ENCODE peak calls at places on chromosome 1, in seven cellular contexts. One of them, this sample, is unnamed.

GRCh38 chr1:150235436-150235851 is 468 bp downstream of the ANP32E start:
- DNase-seq in chondrocyte: no peak
- DNase-seq in nephron progenitor cell: no peak
- DNase-seq in H9: no peak
- DNase-seq in pancreas: no peak
- DNase-seq in HFF-Myc: no peak
- DNase-seq in Panc1: no peak
- DNase-seq in this sample: peak; percentile 37

GRCh38 chr1:26618561-26618960 is 77.3 kb upstream of the ARID1A start:
- DNase-seq in chondrocyte: no peak
- DNase-seq in nephron progenitor cell: no peak
- DNase-seq in Panc1: no peak
- DNase-seq in pancreas: no peak
- DNase-seq in H9: no peak
- DNase-seq in HFF-Myc: no peak
- DNase-seq in this sample: no peak

GRCh38 chr1:151990856-151991198 is 2.8 kb downstream of the S100A10 start:
- DNase-seq in chondrocyte: no peak
- DNase-seq in nephron progenitor cell: no peak
- DNase-seq in H9: no peak
- DNase-seq in Panc1: no peak
- DNase-seq in HFF-Myc: no peak
- DNase-seq in pancreas: no peak
- DNase-seq in this sample: no peak

GRCh38 chr1:94315552-94316116 is 78.2 kb upstream of the ARHGAP29 start:
- DNase-seq in nephron progenitor cell: no peak
- DNase-seq in H9: no peak
- DNase-seq in chondrocyte: no peak
- DNase-seq in Panc1: no peak
- DNase-seq in HFF-Myc: no peak
- DNase-seq in pancreas: no peak
- DNase-seq in this sample: no peak

GRCh38 chr1:119139393-119139792 is 1.1 kb downstream of the WARS2 start:
- DNase-seq in nephron progenitor cell: no peak
- DNase-seq in chondrocyte: no peak
- DNase-seq in Panc1: no peak
- DNase-seq in H9: no peak
- DNase-seq in HFF-Myc: no peak
- DNase-seq in pancreas: no peak
- DNase-seq in this sample: no peak

GRCh38 chr1:107935396-107936064 is 29.4 kb downstream of the VAV3 start:
- DNase-seq in HFF-Myc: no peak
- DNase-seq in Panc1: no peak
- DNase-seq in pancreas: no peak
- DNase-seq in chondrocyte: no peak
- DNase-seq in H9: no peak
- DNase-seq in nephron progenitor cell: no peak
- DNase-seq in this sample: peak; percentile 50

GRCh38 chr1:166865931-166866330 is 10.1 kb downstream of the TADA1 start:
- DNase-seq in H9: no peak
- DNase-seq in HFF-Myc: no peak
- DNase-seq in pancreas: no peak
- DNase-seq in Panc1: no peak
- DNase-seq in chondrocyte: no peak
- DNase-seq in nephron progenitor cell: no peak
- DNase-seq in this sample: no peak

GRCh38 chr1:39230261-39231190 is 26.0 kb downstream of the MACF1 start:
- DNase-seq in pancreas: no peak
- DNase-seq in H9: no peak
- DNase-seq in nephron progenitor cell: no peak
- DNase-seq in HFF-Myc: no peak
- DNase-seq in Panc1: no peak
- DNase-seq in chondrocyte: no peak
- DNase-seq in this sample: peak; percentile 72

GRCh38 chr1:153945795-153946621 is 510 bp downstream of the DENND4B start:
- DNase-seq in nephron progenitor cell: peak; percentile 62
- DNase-seq in Panc1: no peak
- DNase-seq in pancreas: peak; percentile 87
- DNase-seq in HFF-Myc: no peak
- DNase-seq in chondrocyte: peak; percentile 72
- DNase-seq in H9: peak; percentile 53
- DNase-seq in this sample: peak; percentile 92

GRCh38 chr1:246682231-246682895 is 41.8 kb upstream of the SCCPDH start:
- DNase-seq in Panc1: no peak
- DNase-seq in H9: no peak
- DNase-seq in chondrocyte: no peak
- DNase-seq in nephron progenitor cell: no peak
- DNase-seq in HFF-Myc: no peak
- DNase-seq in pancreas: no peak
- DNase-seq in this sample: no peak

GRCh38 chr1:218383051-218383450 is 37.9 kb downstream of the TGFB2 start:
- DNase-seq in nephron progenitor cell: no peak
- DNase-seq in pancreas: no peak
- DNase-seq in H9: no peak
- DNase-seq in HFF-Myc: no peak
- DNase-seq in chondrocyte: no peak
- DNase-seq in Panc1: no peak
- DNase-seq in this sample: no peak

GRCh38 chr1:91791103-91791502 is 94.8 kb downstream of the TGFBR3 start:
- DNase-seq in nephron progenitor cell: no peak
- DNase-seq in H9: no peak
- DNase-seq in pancreas: no peak
- DNase-seq in HFF-Myc: no peak
- DNase-seq in chondrocyte: no peak
- DNase-seq in Panc1: no peak
- DNase-seq in this sample: no peak

GRCh38 chr1:114130846-114131525 is 22.7 kb downstream of the SYT6 start:
- DNase-seq in nephron progenitor cell: no peak
- DNase-seq in chondrocyte: no peak
- DNase-seq in H9: no peak
- DNase-seq in pancreas: no peak
- DNase-seq in Panc1: no peak
- DNase-seq in HFF-Myc: no peak
- DNase-seq in this sample: no peak

GRCh38 chr1:53549287-53549686 is 90.1 kb downstream of the DMRTB1 start:
- DNase-seq in nephron progenitor cell: no peak
- DNase-seq in chondrocyte: no peak
- DNase-seq in H9: no peak
- DNase-seq in pancreas: no peak
- DNase-seq in Panc1: no peak
- DNase-seq in HFF-Myc: no peak
- DNase-seq in this sample: no peak

GRCh38 chr1:53551428-53551995 is 92.3 kb downstream of the DMRTB1 start:
- DNase-seq in HFF-Myc: no peak
- DNase-seq in chondrocyte: peak; percentile 44
- DNase-seq in nephron progenitor cell: peak; percentile 0
- DNase-seq in pancreas: peak; percentile 39
- DNase-seq in H9: no peak
- DNase-seq in Panc1: no peak
- DNase-seq in this sample: peak; percentile 23

GRCh38 chr1:53550201-53550741 is 91.1 kb downstream of the DMRTB1 start:
- DNase-seq in H9: no peak
- DNase-seq in nephron progenitor cell: peak; percentile 0
- DNase-seq in chondrocyte: no peak
- DNase-seq in pancreas: peak; percentile 11
- DNase-seq in HFF-Myc: no peak
- DNase-seq in Panc1: no peak
- DNase-seq in this sample: no peak

GRCh38 chr1:53548031-53548491 is 88.9 kb downstream of the DMRTB1 start:
- DNase-seq in HFF-Myc: no peak
- DNase-seq in nephron progenitor cell: peak; percentile 0
- DNase-seq in chondrocyte: peak; percentile 64
- DNase-seq in H9: peak; percentile 24
- DNase-seq in Panc1: no peak
- DNase-seq in pancreas: peak; percentile 28
- DNase-seq in this sample: peak; percentile 23

GRCh38 chr1:53549781-53550180 is 90.6 kb downstream of the DMRTB1 start:
- DNase-seq in H9: no peak
- DNase-seq in Panc1: no peak
- DNase-seq in nephron progenitor cell: no peak
- DNase-seq in chondrocyte: no peak
- DNase-seq in HFF-Myc: no peak
- DNase-seq in pancreas: no peak
- DNase-seq in this sample: no peak
- TF ChIP-seq CTCF in H9: no peak
- TF ChIP-seq CTCF in Panc1: no peak
- TF ChIP-seq CTCF in nephron progenitor cell: no peak
- TF ChIP-seq CTCF in chondrocyte: no peak
- TF ChIP-seq CTCF in HFF-Myc: no peak
- TF ChIP-seq CTCF in pancreas: no peak
- TF ChIP-seq CTCF in this sample: no peak

GRCh38 chr1:202880961-202881460 is 7.9 kb downstream of the RABIF start:
- DNase-seq in pancreas: no peak
- DNase-seq in nephron progenitor cell: no peak
- DNase-seq in H9: no peak
- DNase-seq in Panc1: no peak
- DNase-seq in HFF-Myc: no peak
- DNase-seq in chondrocyte: no peak
- DNase-seq in this sample: no peak
- TF ChIP-seq CTCF in pancreas: no peak
- TF ChIP-seq CTCF in nephron progenitor cell: no peak
- TF ChIP-seq CTCF in H9: no peak
- TF ChIP-seq CTCF in Panc1: no peak
- TF ChIP-seq CTCF in HFF-Myc: no peak
- TF ChIP-seq CTCF in chondrocyte: no peak
- TF ChIP-seq CTCF in this sample: no peak

GRCh38 chr1:161482610-161483009 is 22.6 kb upstream of the FCGR2A start:
- DNase-seq in HFF-Myc: no peak
- DNase-seq in H9: no peak
- DNase-seq in chondrocyte: no peak
- DNase-seq in pancreas: no peak
- DNase-seq in nephron progenitor cell: no peak
- DNase-seq in Panc1: no peak
- DNase-seq in this sample: no peak

GRCh38 chr1:161481624-161482392 is 23.4 kb upstream of the FCGR2A start:
- DNase-seq in nephron progenitor cell: no peak
- DNase-seq in chondrocyte: no peak
- DNase-seq in Panc1: no peak
- DNase-seq in H9: no peak
- DNase-seq in pancreas: no peak
- DNase-seq in HFF-Myc: no peak
- DNase-seq in this sample: no peak

GRCh38 chr1:161486806-161487482 is 18.3 kb upstream of the FCGR2A start:
- DNase-seq in Panc1: peak; percentile 38
- DNase-seq in nephron progenitor cell: peak; percentile 49
- DNase-seq in pancreas: no peak
- DNase-seq in H9: no peak
- DNase-seq in HFF-Myc: peak; percentile 62
- DNase-seq in chondrocyte: no peak
- DNase-seq in this sample: no peak

GRCh38 chr1:161483361-161483760 is 21.9 kb upstream of the FCGR2A start:
- DNase-seq in HFF-Myc: no peak
- DNase-seq in pancreas: no peak
- DNase-seq in H9: no peak
- DNase-seq in nephron progenitor cell: no peak
- DNase-seq in Panc1: no peak
- DNase-seq in chondrocyte: no peak
- DNase-seq in this sample: no peak

DNA sequence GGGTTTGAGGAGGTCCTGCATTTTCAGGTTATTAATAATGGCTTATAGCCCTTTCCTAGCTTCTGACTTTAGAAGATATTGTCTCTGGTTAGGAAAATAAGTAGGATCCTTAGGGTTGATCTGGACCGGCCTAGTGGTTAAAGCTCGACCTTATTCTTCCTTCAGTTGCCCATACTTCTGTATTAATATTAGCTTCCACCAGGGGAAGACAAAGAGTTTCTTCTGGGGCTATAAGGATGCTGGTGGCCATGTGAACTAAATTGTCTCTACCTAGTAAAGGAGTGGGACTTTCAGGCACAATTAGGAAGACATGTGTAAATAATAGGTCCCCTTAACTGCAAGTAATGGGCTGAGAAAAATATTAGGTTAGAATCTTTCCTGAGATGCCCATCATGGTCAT is 20.6 kb upstream of the FCGR2A start:
- DNase-seq in H9: no peak
- DNase-seq in nephron progenitor cell: no peak
- DNase-seq in pancreas: no peak
- DNase-seq in HFF-Myc: no peak
- DNase-seq in chondrocyte: no peak
- DNase-seq in Panc1: no peak
- DNase-seq in this sample: no peak
- TF ChIP-seq CTCF in H9: peak; percentile 47
- TF ChIP-seq CTCF in nephron progenitor cell: peak; percentile 31
- TF ChIP-seq CTCF in pancreas: no peak
- TF ChIP-seq CTCF in HFF-Myc: peak; percentile 41
- TF ChIP-seq CTCF in chondrocyte: peak; percentile 47
- TF ChIP-seq CTCF in Panc1: peak; percentile 61
- TF ChIP-seq CTCF in this sample: no peak

DNA sequence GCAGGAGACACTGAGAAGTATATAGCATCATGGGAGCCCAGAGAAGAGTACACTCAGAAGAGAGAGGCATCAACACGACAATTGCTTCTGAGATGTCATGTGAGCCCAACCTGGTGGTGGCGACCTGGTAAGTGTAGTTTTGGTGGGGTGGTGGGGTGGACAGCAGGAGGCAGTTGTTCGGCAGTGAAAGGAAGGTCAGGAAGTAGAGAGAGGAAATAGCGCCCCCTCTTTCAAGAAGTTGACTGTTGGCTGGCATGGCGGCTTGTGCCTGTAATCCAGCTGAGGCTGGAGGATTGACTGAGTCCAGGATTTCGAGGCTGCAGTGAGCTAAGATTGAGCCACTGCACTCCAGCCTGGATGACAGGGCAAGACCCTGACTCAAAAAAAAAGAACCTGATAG is 12.6 kb downstream of the RSPO1 start:
- DNase-seq in H9: peak; percentile 77
- DNase-seq in chondrocyte: no peak
- DNase-seq in Panc1: no peak
- DNase-seq in HFF-Myc: no peak
- DNase-seq in pancreas: no peak
- DNase-seq in nephron progenitor cell: no peak
- DNase-seq in this sample: no peak
- TF ChIP-seq CTCF in H9: peak; percentile 54
- TF ChIP-seq CTCF in chondrocyte: no peak
- TF ChIP-seq CTCF in Panc1: no peak
- TF ChIP-seq CTCF in HFF-Myc: no peak
- TF ChIP-seq CTCF in pancreas: no peak
- TF ChIP-seq CTCF in nephron progenitor cell: no peak
- TF ChIP-seq CTCF in this sample: no peak

DNA sequence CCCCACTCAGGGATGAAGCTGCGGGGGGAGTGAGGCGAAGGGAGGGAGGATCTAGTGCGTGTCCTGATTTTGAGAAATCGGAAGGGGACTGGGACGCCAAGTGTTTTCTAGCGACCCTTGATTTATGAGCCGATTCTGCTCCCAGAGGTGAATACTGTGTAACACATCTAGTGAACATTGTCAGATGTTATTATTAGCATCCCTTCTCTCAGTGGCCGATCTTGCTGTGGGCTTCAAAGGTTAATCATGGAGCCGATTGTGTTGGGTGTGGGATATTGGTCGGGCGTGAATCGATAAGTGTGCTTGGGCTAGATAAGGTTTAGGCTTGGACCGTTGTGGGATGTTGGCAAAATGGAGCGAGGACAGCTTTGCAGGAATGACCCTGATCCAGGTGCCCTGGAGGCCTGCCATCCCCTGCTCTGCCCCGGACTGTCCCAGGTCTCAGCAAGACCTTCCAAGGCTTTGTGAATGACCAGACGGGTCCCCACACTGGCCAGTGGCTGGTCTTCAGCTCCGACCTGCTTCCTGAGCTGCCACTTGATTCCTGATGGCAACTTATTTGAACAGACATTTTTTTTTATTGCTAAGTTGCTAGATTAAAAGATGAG is 2.2 kb downstream of the AJAP1 start:
- DNase-seq in nephron progenitor cell: no peak
- DNase-seq in Panc1: no peak
- DNase-seq in H9: no peak
- DNase-seq in chondrocyte: no peak
- DNase-seq in pancreas: no peak
- DNase-seq in HFF-Myc: no peak
- DNase-seq in this sample: no peak
- TF ChIP-seq CTCF in nephron progenitor cell: no peak
- TF ChIP-seq CTCF in Panc1: peak; percentile 65
- TF ChIP-seq CTCF in H9: peak; percentile 10
- TF ChIP-seq CTCF in chondrocyte: peak; percentile 1
- TF ChIP-seq CTCF in pancreas: peak; percentile 1
- TF ChIP-seq CTCF in HFF-Myc: no peak
- TF ChIP-seq CTCF in this sample: no peak

This sample was measured in Peyer's patch.